ENCODE peak calls at places on chromosomes 5 and 9, in nine cellular contexts. S is substantia nigra; R is CD4-positive, alpha-beta memory T cell; C is mesenchymal stem cell; A is kidney; O is activated T-cell treated with anti-CD3 and anti-CD28 coated beads, Interleukin-2, amount 50 U/mL, for 48 hours; W is kidney tubule cell; K is posterior vena cava; P is progenitor cell of endocrine pancreas. U is an unnamed sample.

GRCh38 chr9:91162311-91162710 is 199.4 kb downstream of the AUH start:
- DNase-seq in S (no peak), R (no peak), O (peak; percentile 70), C (peak; percentile 56), A (no peak), K (no peak), W (peak; percentile 78), P (no peak), U (no peak)

GRCh38 chr5:147442134-147442726 is 67.6 kb downstream of the DPYSL3 start:
- DNase-seq in K (no peak), A (no peak), P (no peak), S (no peak), O (no peak), R (no peak), W (no peak), C (no peak), U (no peak)

GRCh38 chr5:39854771-39855170 is 430.0 kb upstream of the DAB2 start:
- DNase-seq in W (no peak), P (no peak), O (no peak), S (no peak), K (no peak), R (no peak), A (no peak), C (no peak), U (no peak)

GRCh38 chr9:120292606-120293005 is 287.4 kb downstream of the CDK5RAP2 start:
- DNase-seq in K (no peak), C (no peak), S (no peak), O (no peak), R (no peak), A (no peak), P (no peak), W (no peak), U (no peak)

GRCh38 chr5:76664065-76664464 is 40.9 kb upstream of the F2RL2 start:
- DNase-seq in P (no peak), K (no peak), O (no peak), C (no peak), S (no peak), R (no peak), W (peak; percentile 12), A (no peak), U (no peak)

GRCh38 chr5:565782-566445 is 41.7 kb upstream of the SLC9A3 start:
- DNase-seq in R (no peak), C (no peak), S (no peak), K (peak; percentile 79), W (no peak), A (peak; percentile 62), O (no peak), P (no peak), U (peak; percentile 10)

GRCh38 chr5:32325067-32325466 is 12.3 kb upstream of the MTMR12 start:
- DNase-seq in C (no peak), K (no peak), R (no peak), A (no peak), S (no peak), O (no peak), P (no peak), W (peak; percentile 84), U (peak; percentile 60)

GRCh38 chr9:2686884-2687283 is 30.4 kb upstream of the KCNV2 start:
- DNase-seq in P (no peak), R (no peak), A (no peak), K (no peak), O (no peak), W (no peak), C (no peak), S (no peak), U (no peak)

GRCh38 chr9:122228191-122228905 is 409 bp downstream of the LHX6 start:
- DNase-seq in W (no peak), O (no peak), R (no peak), P (peak; percentile 26), A (peak; percentile 56), S (no peak), C (peak; percentile 12), K (no peak), U (no peak)

U was measured in AG10803.